ENCODE peak calls at places on chromosome 7, in ten cellular contexts. One of them, this sample, is unnamed.

GRCh38 chr7:52447781-52448180 is 587.7 kb upstream of the POM121L12 start:
- DNase-seq in GM12891: no peak
- DNase-seq in breast epithelium: no peak
- DNase-seq in sigmoid colon: no peak
- DNase-seq in stomach: no peak
- DNase-seq in HCT116: no peak
- DNase-seq in esophagus muscularis mucosa: no peak
- DNase-seq in spleen: no peak
- DNase-seq in transverse colon: no peak
- DNase-seq in vagina: no peak
- DNase-seq in this sample: no peak

GRCh38 chr7:30169585-30169978 is 34.8 kb downstream of the MTURN start:
- DNase-seq in stomach: no peak
- DNase-seq in transverse colon: no peak
- DNase-seq in sigmoid colon: no peak
- DNase-seq in spleen: no peak
- DNase-seq in vagina: no peak
- DNase-seq in HCT116: no peak
- DNase-seq in esophagus muscularis mucosa: no peak
- DNase-seq in breast epithelium: no peak
- DNase-seq in GM12891: no peak
- DNase-seq in this sample: no peak

GRCh38 chr7:136050462-136050847 is 73.3 kb upstream of the MTPN start:
- DNase-seq in breast epithelium: no peak
- DNase-seq in stomach: no peak
- DNase-seq in transverse colon: no peak
- DNase-seq in spleen: no peak
- DNase-seq in vagina: no peak
- DNase-seq in esophagus muscularis mucosa: no peak
- DNase-seq in HCT116: no peak
- DNase-seq in sigmoid colon: no peak
- DNase-seq in GM12891: no peak
- DNase-seq in this sample: no peak

GRCh38 chr7:44695756-44696155 is 52.9 kb upstream of the ZMIZ2 start:
- DNase-seq in HCT116: no peak
- DNase-seq in vagina: no peak
- DNase-seq in stomach: no peak
- DNase-seq in esophagus muscularis mucosa: no peak
- DNase-seq in spleen: peak; percentile 21
- DNase-seq in transverse colon: no peak
- DNase-seq in sigmoid colon: no peak
- DNase-seq in breast epithelium: no peak
- DNase-seq in GM12891: no peak
- DNase-seq in this sample: no peak

GRCh38 chr7:20697351-20697750 is 81.9 kb downstream of the ABCB5 start:
- DNase-seq in sigmoid colon: no peak
- DNase-seq in esophagus muscularis mucosa: no peak
- DNase-seq in transverse colon: no peak
- DNase-seq in stomach: no peak
- DNase-seq in breast epithelium: no peak
- DNase-seq in vagina: no peak
- DNase-seq in spleen: no peak
- DNase-seq in GM12891: no peak
- DNase-seq in HCT116: no peak
- DNase-seq in this sample: no peak

GRCh38 chr7:12821746-12822145 is 134.3 kb downstream of the ARL4A start:
- DNase-seq in transverse colon: no peak
- DNase-seq in spleen: no peak
- DNase-seq in HCT116: no peak
- DNase-seq in esophagus muscularis mucosa: no peak
- DNase-seq in vagina: no peak
- DNase-seq in breast epithelium: no peak
- DNase-seq in sigmoid colon: no peak
- DNase-seq in stomach: no peak
- DNase-seq in GM12891: no peak
- DNase-seq in this sample: no peak

GRCh38 chr7:101614098-101614938 is 14.8 kb downstream of the MYL10 start:
- DNase-seq in GM12891: no peak
- DNase-seq in esophagus muscularis mucosa: no peak
- DNase-seq in transverse colon: no peak
- DNase-seq in spleen: peak; percentile 62
- DNase-seq in breast epithelium: no peak
- DNase-seq in vagina: no peak
- DNase-seq in stomach: no peak
- DNase-seq in sigmoid colon: no peak
- DNase-seq in HCT116: no peak
- DNase-seq in this sample: no peak

GRCh38 chr7:127158659-127159058 is 94.1 kb downstream of the GRM8 start:
- DNase-seq in spleen: no peak
- DNase-seq in esophagus muscularis mucosa: no peak
- DNase-seq in HCT116: no peak
- DNase-seq in vagina: no peak
- DNase-seq in sigmoid colon: no peak
- DNase-seq in GM12891: peak; percentile 8
- DNase-seq in stomach: no peak
- DNase-seq in transverse colon: no peak
- DNase-seq in breast epithelium: no peak
- DNase-seq in this sample: no peak

GRCh38 chr7:78073470-78074382 is 275.2 kb downstream of the PHTF2 start:
- DNase-seq in transverse colon: no peak
- DNase-seq in vagina: no peak
- DNase-seq in spleen: no peak
- DNase-seq in breast epithelium: no peak
- DNase-seq in GM12891: no peak
- DNase-seq in sigmoid colon: no peak
- DNase-seq in stomach: no peak
- DNase-seq in HCT116: no peak
- DNase-seq in esophagus muscularis mucosa: no peak
- DNase-seq in this sample: no peak

GRCh38 chr7:40673285-40673684 is 538.5 kb downstream of the SUGCT start:
- DNase-seq in transverse colon: no peak
- DNase-seq in sigmoid colon: no peak
- DNase-seq in GM12891: no peak
- DNase-seq in HCT116: no peak
- DNase-seq in breast epithelium: no peak
- DNase-seq in vagina: no peak
- DNase-seq in spleen: no peak
- DNase-seq in esophagus muscularis mucosa: no peak
- DNase-seq in stomach: no peak
- DNase-seq in this sample: no peak

GRCh38 chr7:2072042-2072441 is 160.7 kb downstream of the MAD1L1 start:
- DNase-seq in transverse colon: no peak
- DNase-seq in stomach: no peak
- DNase-seq in HCT116: no peak
- DNase-seq in esophagus muscularis mucosa: no peak
- DNase-seq in breast epithelium: no peak
- DNase-seq in spleen: no peak
- DNase-seq in vagina: no peak
- DNase-seq in GM12891: peak; percentile 77
- DNase-seq in sigmoid colon: no peak
- DNase-seq in this sample: peak; percentile 82

GRCh38 chr7:33841658-33842057 is 63.7 kb upstream of the BMPER start:
- DNase-seq in stomach: no peak
- DNase-seq in transverse colon: no peak
- DNase-seq in esophagus muscularis mucosa: peak; percentile 88
- DNase-seq in spleen: no peak
- DNase-seq in HCT116: no peak
- DNase-seq in vagina: no peak
- DNase-seq in GM12891: no peak
- DNase-seq in breast epithelium: no peak
- DNase-seq in sigmoid colon: peak; percentile 68
- DNase-seq in this sample: no peak

DNA sequence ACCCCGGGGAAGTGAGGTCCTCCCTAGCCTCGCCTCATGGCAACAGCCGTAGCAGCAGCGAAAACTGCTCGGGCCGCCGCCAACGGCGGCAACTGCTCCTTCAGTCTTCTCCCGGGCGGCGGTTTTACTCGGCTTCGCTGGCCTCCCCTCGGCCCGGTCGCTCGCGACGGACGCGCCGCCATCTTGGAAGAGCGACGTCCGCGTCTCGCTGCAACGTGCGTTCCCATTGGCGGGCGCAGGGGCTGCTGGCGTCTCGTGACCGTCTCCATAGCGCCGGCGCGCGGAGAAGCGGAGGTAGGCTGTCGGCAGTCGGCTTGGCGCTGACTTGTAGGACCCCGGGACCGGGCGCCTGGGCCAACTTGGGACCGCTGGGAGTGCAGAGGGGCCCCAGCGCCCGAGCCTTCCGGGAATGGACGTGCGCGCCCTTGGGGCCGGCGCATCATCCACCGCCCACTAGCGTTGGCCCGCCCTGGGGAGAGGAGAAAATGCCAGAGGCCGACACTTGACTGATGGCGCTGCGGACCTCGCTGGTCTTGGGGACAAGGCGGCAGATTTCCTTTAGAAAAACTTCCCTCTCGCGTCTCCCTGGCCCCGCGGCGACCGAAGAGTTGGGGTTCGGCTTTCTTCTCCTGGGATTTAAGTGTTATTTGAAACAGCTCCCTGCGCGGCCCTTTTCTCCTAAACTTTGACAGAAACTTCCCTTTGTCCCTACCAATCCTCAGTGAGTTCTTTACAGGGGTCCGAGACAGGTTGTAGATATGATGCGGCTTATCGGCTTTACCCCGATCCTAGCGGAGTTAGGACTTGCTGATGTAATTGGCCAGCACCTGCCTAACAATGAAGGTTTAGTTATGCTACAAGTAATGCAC is at the start of gene SNX13:
- DNase-seq in GM12891: peak; percentile 80
- DNase-seq in spleen: peak; percentile 98
- DNase-seq in vagina: peak; percentile 92
- DNase-seq in breast epithelium: peak; percentile 90
- DNase-seq in sigmoid colon: peak; percentile 95
- DNase-seq in esophagus muscularis mucosa: peak; percentile 97
- DNase-seq in transverse colon: peak; percentile 92
- DNase-seq in stomach: peak; percentile 92
- DNase-seq in HCT116: peak; percentile 78
- DNase-seq in this sample: peak; percentile 85
- TF ChIP-seq POLR2A in GM12891: peak; percentile 67
- TF ChIP-seq POLR2A in spleen: peak; percentile 43
- TF ChIP-seq POLR2A in vagina: no peak
- TF ChIP-seq POLR2A in breast epithelium: peak; percentile 81
- TF ChIP-seq POLR2A in sigmoid colon: peak; percentile 42
- TF ChIP-seq POLR2A in esophagus muscularis mucosa: peak; percentile 62
- TF ChIP-seq POLR2A in transverse colon: peak; percentile 79
- TF ChIP-seq POLR2A in stomach: no peak
- TF ChIP-seq POLR2A in HCT116: peak; percentile 64
- TF ChIP-seq POLR2A in this sample: peak; percentile 87

GRCh38 chr7:158130023-158130409 is 457.6 kb downstream of the PTPRN2 start:
- DNase-seq in vagina: no peak
- DNase-seq in GM12891: no peak
- DNase-seq in HCT116: no peak
- DNase-seq in spleen: no peak
- DNase-seq in stomach: no peak
- DNase-seq in breast epithelium: no peak
- DNase-seq in esophagus muscularis mucosa: no peak
- DNase-seq in transverse colon: no peak
- DNase-seq in sigmoid colon: no peak
- DNase-seq in this sample: no peak
- TF ChIP-seq POLR2AphosphoS5 in vagina: no peak
- TF ChIP-seq POLR2AphosphoS5 in GM12891: no peak
- TF ChIP-seq POLR2AphosphoS5 in HCT116: no peak
- TF ChIP-seq POLR2AphosphoS5 in spleen: no peak
- TF ChIP-seq POLR2AphosphoS5 in stomach: no peak
- TF ChIP-seq POLR2AphosphoS5 in breast epithelium: no peak
- TF ChIP-seq POLR2AphosphoS5 in esophagus muscularis mucosa: no peak
- TF ChIP-seq POLR2AphosphoS5 in transverse colon: no peak
- TF ChIP-seq POLR2AphosphoS5 in sigmoid colon: no peak
- TF ChIP-seq POLR2AphosphoS5 in this sample: no peak

GRCh38 chr7:27098493-27099223 is 2.9 kb upstream of the HOXA1 start:
- DNase-seq in esophagus muscularis mucosa: no peak
- DNase-seq in transverse colon: peak; percentile 73
- DNase-seq in breast epithelium: no peak
- DNase-seq in spleen: no peak
- DNase-seq in vagina: no peak
- DNase-seq in stomach: no peak
- DNase-seq in GM12891: no peak
- DNase-seq in HCT116: no peak
- DNase-seq in sigmoid colon: peak; percentile 86
- DNase-seq in this sample: no peak
- TF ChIP-seq POLR2A in esophagus muscularis mucosa: no peak
- TF ChIP-seq POLR2A in transverse colon: peak; percentile 58
- TF ChIP-seq POLR2A in breast epithelium: no peak
- TF ChIP-seq POLR2A in spleen: no peak
- TF ChIP-seq POLR2A in vagina: no peak
- TF ChIP-seq POLR2A in stomach: no peak
- TF ChIP-seq POLR2A in GM12891: no peak
- TF ChIP-seq POLR2A in HCT116: no peak
- TF ChIP-seq POLR2A in sigmoid colon: peak; percentile 29
- TF ChIP-seq POLR2A in this sample: no peak

GRCh38 chr7:55441668-55442305 is 76.7 kb downstream of the LANCL2 start:
- DNase-seq in stomach: no peak
- DNase-seq in esophagus muscularis mucosa: no peak
- DNase-seq in sigmoid colon: no peak
- DNase-seq in transverse colon: no peak
- DNase-seq in spleen: no peak
- DNase-seq in HCT116: no peak
- DNase-seq in breast epithelium: no peak
- DNase-seq in vagina: no peak
- DNase-seq in GM12891: no peak
- DNase-seq in this sample: no peak

GRCh38 chr7:55448526-55448925 is 83.4 kb downstream of the LANCL2 start:
- DNase-seq in HCT116: no peak
- DNase-seq in sigmoid colon: no peak
- DNase-seq in spleen: no peak
- DNase-seq in vagina: no peak
- DNase-seq in GM12891: no peak
- DNase-seq in breast epithelium: no peak
- DNase-seq in transverse colon: no peak
- DNase-seq in stomach: no peak
- DNase-seq in esophagus muscularis mucosa: no peak
- DNase-seq in this sample: no peak

GRCh38 chr7:55441002-55441401 is 75.9 kb downstream of the LANCL2 start:
- DNase-seq in breast epithelium: no peak
- DNase-seq in vagina: no peak
- DNase-seq in GM12891: no peak
- DNase-seq in transverse colon: no peak
- DNase-seq in spleen: no peak
- DNase-seq in esophagus muscularis mucosa: no peak
- DNase-seq in sigmoid colon: no peak
- DNase-seq in stomach: no peak
- DNase-seq in HCT116: no peak
- DNase-seq in this sample: no peak

GRCh38 chr7:55449205-55449991 is 84.3 kb downstream of the LANCL2 start:
- DNase-seq in breast epithelium: no peak
- DNase-seq in sigmoid colon: no peak
- DNase-seq in GM12891: no peak
- DNase-seq in transverse colon: no peak
- DNase-seq in vagina: peak; percentile 75
- DNase-seq in spleen: no peak
- DNase-seq in stomach: no peak
- DNase-seq in HCT116: no peak
- DNase-seq in esophagus muscularis mucosa: peak; percentile 81
- DNase-seq in this sample: no peak

DNA sequence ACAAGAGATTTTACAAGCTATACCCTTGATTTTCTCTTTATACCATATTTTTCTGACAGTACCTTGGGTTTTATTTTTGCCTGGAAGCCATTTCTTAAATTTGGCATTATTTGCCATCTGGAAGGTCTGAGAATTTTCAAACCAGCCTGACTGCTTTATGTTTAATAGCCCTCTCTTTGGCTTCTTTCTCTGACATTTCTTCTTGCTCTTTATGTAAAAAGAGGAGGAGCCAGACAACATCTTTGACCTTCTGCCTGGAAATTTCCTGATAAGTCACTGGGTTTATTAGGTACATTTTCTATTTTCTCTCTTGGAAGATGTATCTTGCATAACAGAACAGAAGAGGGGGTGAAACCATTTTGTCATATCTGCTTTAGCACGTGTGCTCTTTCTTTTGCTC is 79.6 kb downstream of the LANCL2 start:
- DNase-seq in stomach: no peak
- DNase-seq in esophagus muscularis mucosa: no peak
- DNase-seq in transverse colon: no peak
- DNase-seq in spleen: no peak
- DNase-seq in vagina: no peak
- DNase-seq in sigmoid colon: no peak
- DNase-seq in GM12891: no peak
- DNase-seq in breast epithelium: no peak
- DNase-seq in HCT116: no peak
- DNase-seq in this sample: no peak
- TF ChIP-seq POLR2AphosphoS5 in stomach: no peak
- TF ChIP-seq POLR2AphosphoS5 in esophagus muscularis mucosa: no peak
- TF ChIP-seq POLR2AphosphoS5 in transverse colon: no peak
- TF ChIP-seq POLR2AphosphoS5 in spleen: no peak
- TF ChIP-seq POLR2AphosphoS5 in vagina: no peak
- TF ChIP-seq POLR2AphosphoS5 in sigmoid colon: no peak
- TF ChIP-seq POLR2AphosphoS5 in GM12891: no peak
- TF ChIP-seq POLR2AphosphoS5 in breast epithelium: no peak
- TF ChIP-seq POLR2AphosphoS5 in HCT116: no peak
- TF ChIP-seq POLR2AphosphoS5 in this sample: no peak